ENCODE peak calls at places on chromosomes 13 and 19, in seven cellular contexts. V is neural progenitor cell, B is progenitor cell of endocrine pancreas, M is ureter, W is IMR-90, A is psoas muscle, K is NCI-H524 treated with DMSO at 0.1 percent for 48 hours. H is an unnamed sample.

GRCh38 chr13:27980280-27980998 is 8.1 kb downstream of the URAD start:
- DNase-seq in A (no peak), K (no peak), B (no peak), V (peak; percentile 35), M (no peak), W (no peak), H (no peak)

GRCh38 chr19:19538077-19538764 is at the start of gene CILP2:
- DNase-seq in W (no peak), A (peak; percentile 54), V (peak; percentile 86), K (no peak), M (no peak), B (peak; percentile 58), H (peak; percentile 87)

GRCh38 chr13:100434010-100434763 is 154.4 kb downstream of the GGACT start:
- DNase-seq in M (no peak), V (no peak), A (no peak), B (no peak), K (no peak), W (peak; percentile 68), H (no peak)

GRCh38 chr19:44643605-44644390 is at the start of gene PVR:
- DNase-seq in W (peak; percentile 77), B (peak; percentile 40), M (peak; percentile 62), V (peak; percentile 78), A (peak; percentile 80), K (peak; percentile 22), H (peak; percentile 90)

GRCh38 chr19:43476606-43477005 is 11.2 kb upstream of the LYPD3 start:
- DNase-seq in W (peak; percentile 94), K (no peak), A (no peak), M (no peak), V (no peak), B (no peak), H (no peak)

GRCh38 chr19:14517840-14518505 is at the start of gene DNAJB1:
- DNase-seq in W (peak; percentile 64), B (peak; percentile 46), K (no peak), A (peak; percentile 85), M (peak; percentile 86), V (peak; percentile 79), H (peak; percentile 93)

GRCh38 chr13:112606125-112607001 is 18.4 kb upstream of the TUBGCP3 start:
- DNase-seq in W (peak; percentile 78), B (peak; percentile 92), V (peak; percentile 96), M (peak; percentile 92), K (peak; percentile 39), A (peak; percentile 95), H (peak; percentile 97)

GRCh38 chr19:54420383-54421168 is 5.3 kb downstream of the TTYH1 start:
- DNase-seq in W (no peak), B (peak; percentile 65), V (peak; percentile 96), M (no peak), A (no peak), K (no peak), H (no peak)

GRCh38 chr19:19820774-19821315 is 705 bp downstream of the ZNF506 start:
- DNase-seq in W (no peak), M (no peak), K (no peak), B (no peak), A (no peak), V (no peak), H (no peak)

GRCh38 chr19:49097453-49098288 is 12.4 kb downstream of the SNRNP70 start:
- DNase-seq in A (peak; percentile 67), W (peak; percentile 72), B (peak; percentile 70), K (no peak), V (peak; percentile 78), M (peak; percentile 75), H (peak; percentile 94)

H was measured in osteocyte.